ENCODE peak calls at places on chromosomes 4 and X, in nine cellular contexts. C is GM23338, N is HCT116, U is A549, W is SK-N-SH, A is Panc1, B is HepG2, Z is GM12878, M is K562. X is an unnamed sample.

GRCh38 chr4:120977435-120977997 is 55.0 kb upstream of the PRDM5 start:
- DNase-seq in B (peak; percentile 10), U (peak; percentile 53), W (peak; percentile 15), M (no peak), A (peak; percentile 12), Z (no peak), C (peak; percentile 83), N (peak; percentile 61), X (peak; percentile 35)

GRCh38 chr4:109649872-109650271 is 53.4 kb downstream of the CASP6 start:
- DNase-seq in M (no peak), A (no peak), W (no peak), N (no peak), U (no peak), C (no peak), B (no peak), Z (peak; percentile 56), X (no peak)

GRCh38 chr4:21366312-21366711 is 582.3 kb downstream of the KCNIP4 start:
- DNase-seq in A (no peak), B (no peak), Z (no peak), C (peak; percentile 61), N (no peak), M (no peak), W (no peak), U (no peak), X (no peak)

GRCh38 chrX:33336783-33337182 is 125.4 kb upstream of the DMD start:
- DNase-seq in A (no peak), M (no peak), N (no peak), B (peak; percentile 2), U (peak; percentile 6), C (peak; percentile 15), Z (no peak), W (no peak), X (no peak)

GRCh38 chr4:38857354-38858096 is 908 bp upstream of the TLR6 start:
- DNase-seq in Z (peak; percentile 82), B (no peak), U (peak; percentile 88), A (peak; percentile 89), C (no peak), W (no peak), N (peak; percentile 92), M (peak; percentile 23), X (peak; percentile 80)

GRCh38 chrX:41561045-41561444 is 113.9 kb downstream of the NYX start:
- DNase-seq in M (peak; percentile 17), C (no peak), U (peak; percentile 49), W (no peak), A (peak; percentile 10), B (no peak), Z (peak; percentile 17), N (no peak), X (peak; percentile 52)

GRCh38 chr4:30959781-30960485 is 239.8 kb downstream of the PCDH7 start:
- DNase-seq in W (no peak), C (no peak), A (no peak), N (no peak), M (no peak), U (no peak), B (no peak), Z (no peak), X (no peak)

GRCh38 chrX:13502590-13502989 is 66.8 kb upstream of the EGFL6 start:
- DNase-seq in B (no peak), U (no peak), C (no peak), Z (no peak), M (no peak), W (no peak), N (no peak), A (no peak), X (no peak)

GRCh38 chr4:106502106-106502699 is 133.6 kb upstream of the GIMD1 start:
- DNase-seq in C (peak; percentile 86), Z (no peak), W (peak; percentile 62), A (peak; percentile 10), U (peak; percentile 47), M (peak; percentile 35), B (peak; percentile 58), N (peak; percentile 54), X (peak; percentile 65)

GRCh38 chr4:48162162-48162561 is 28.1 kb upstream of the TXK start:
- DNase-seq in A (no peak), N (no peak), C (no peak), W (no peak), M (no peak), U (peak; percentile 22), Z (no peak), B (no peak), X (no peak)

DNA sequence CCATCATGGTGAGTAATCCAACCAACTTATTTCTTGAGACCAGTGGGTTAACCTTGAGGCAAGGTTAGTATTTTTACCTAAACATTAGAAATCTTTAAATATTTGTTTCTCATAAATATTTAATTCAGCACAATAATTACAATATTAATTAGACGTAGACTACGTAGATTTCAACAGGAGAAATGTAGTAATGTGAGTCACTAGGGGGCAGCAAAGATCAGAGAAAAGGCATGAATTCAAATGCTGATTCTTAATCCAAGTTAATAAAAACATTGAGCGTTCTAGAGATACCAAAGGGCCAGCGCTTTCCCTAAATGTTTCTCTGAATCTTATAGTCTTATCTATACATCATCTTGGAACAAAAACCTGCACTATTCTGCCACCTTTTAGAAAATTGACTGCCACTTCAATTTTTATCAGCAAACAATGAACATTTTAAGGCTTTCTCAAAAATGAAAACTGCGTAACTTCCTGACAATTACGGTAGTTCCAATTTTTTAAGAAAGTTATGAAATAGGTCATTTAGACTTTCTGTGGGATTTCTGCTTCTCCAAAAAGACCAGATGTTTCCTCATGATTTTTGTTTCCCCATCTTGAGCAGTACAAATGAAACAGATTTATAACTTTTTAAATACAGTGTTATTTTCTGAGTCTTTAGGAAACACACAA is 180.7 kb downstream of the GASK1B start:
- DNase-seq in M (peak; percentile 13), B (peak; percentile 60), C (peak; percentile 84), A (no peak), W (peak; percentile 10), N (peak; percentile 73), Z (no peak), U (peak; percentile 68), X (peak; percentile 60)
- TF ChIP-seq REST in M (no peak), B (no peak), C (no peak), A (no peak), W (no peak), N (no peak), Z (no peak), U (no peak), X (no peak)

GRCh38 chr4:56861365-56861764 is 39.9 kb upstream of the SPINK2 start:
- DNase-seq in Z (no peak), B (no peak), A (no peak), N (no peak), C (peak; percentile 68), W (no peak), U (no peak), M (no peak), X (no peak)
- TF ChIP-seq REST in Z (no peak), B (no peak), A (no peak), N (no peak), C (no peak), W (no peak), U (no peak), M (no peak), X (no peak)

GRCh38 chrX:121256653-121257052 is 209.2 kb downstream of the GLUD2 start:
- DNase-seq in A (no peak), C (no peak), W (no peak), M (no peak), Z (no peak), N (no peak), U (no peak), B (no peak), X (no peak)
- TF ChIP-seq REST in A (no peak), C (no peak), W (no peak), M (no peak), Z (no peak), N (no peak), U (no peak), B (no peak), X (no peak)

GRCh38 chr4:3031357-3032064 is 42.8 kb downstream of the HTT-AS start:
- DNase-seq in A (no peak), W (peak; percentile 53), Z (no peak), U (no peak), C (no peak), B (no peak), N (no peak), M (no peak), X (no peak)
- TF ChIP-seq REST in A (no peak), W (no peak), Z (no peak), U (no peak), C (no peak), B (no peak), N (no peak), M (no peak), X (no peak)